ENCODE peak calls at places on chromosomes 4 and X, in four cellular contexts. W, G, C and T are unnamed samples. For H3K4me1, the result is how much of the 10 kb centered on the place peaks cover.

GRCh38 chr4:164997941-164998340 is 20.5 kb upstream of the TRIM61 start:
- DNase-seq in C (no peak), G (no peak), W (no peak), T (no peak)

GRCh38 chrX:29555465-29556091 is 659.8 kb upstream of the MAGEB2 start:
- DNase-seq in C (no peak), W (peak), G (no peak), T (no peak)

GRCh38 chr4:142846105-142846728 is at the start of gene INPP4B:
- DNase-seq in G (no peak), C (peak), W (no peak), T (peak)

GRCh38 chr4:151276787-151277557 is at the start of gene PRSS48:
- DNase-seq in G (peak), W (peak), C (peak), T (peak)

GRCh38 chr4:89410687-89411086 is 103.1 kb upstream of the GPRIN3 start:
- DNase-seq in W (no peak), C (no peak), G (no peak), T (peak)

GRCh38 chrX:139446832-139447231 is 83.7 kb upstream of the F9 start:
- DNase-seq in G (no peak), C (no peak), W (no peak), T (no peak)

GRCh38 chr4:41852229-41852628 is 83.0 kb upstream of the TMEM33 start:
- DNase-seq in C (peak), W (no peak), G (no peak), T (no peak)

GRCh38 chr4:107183155-107183774 is 147.2 kb upstream of the DKK2 start:
- DNase-seq in G (peak), C (peak), W (peak), T (peak)

GRCh38 chrX:74383611-74384010 is 37.7 kb upstream of the SLC16A2 start:
- DNase-seq in G (no peak), C (peak), W (peak), T (peak)

GRCh38 chr4:139903845-139904244 is 238.2 kb downstream of the MGST2 start:
- DNase-seq in C (no peak), G (no peak), W (no peak), T (no peak)

GRCh38 chrX:151973851-151974335 is 583 bp downstream of the GABRE start:
- DNase-seq in W (no peak), G (peak), C (no peak), T (no peak)

GRCh38 chr4:148064451-148064850 is 332.6 kb downstream of the ARHGAP10 start:
- DNase-seq in W (no peak), C (no peak), G (no peak), T (no peak)

GRCh38 chr4:47926667-47927258 is 12.4 kb upstream of the NFXL1 start:
- DNase-seq in G (peak), C (peak), W (peak), T (peak)

DNA sequence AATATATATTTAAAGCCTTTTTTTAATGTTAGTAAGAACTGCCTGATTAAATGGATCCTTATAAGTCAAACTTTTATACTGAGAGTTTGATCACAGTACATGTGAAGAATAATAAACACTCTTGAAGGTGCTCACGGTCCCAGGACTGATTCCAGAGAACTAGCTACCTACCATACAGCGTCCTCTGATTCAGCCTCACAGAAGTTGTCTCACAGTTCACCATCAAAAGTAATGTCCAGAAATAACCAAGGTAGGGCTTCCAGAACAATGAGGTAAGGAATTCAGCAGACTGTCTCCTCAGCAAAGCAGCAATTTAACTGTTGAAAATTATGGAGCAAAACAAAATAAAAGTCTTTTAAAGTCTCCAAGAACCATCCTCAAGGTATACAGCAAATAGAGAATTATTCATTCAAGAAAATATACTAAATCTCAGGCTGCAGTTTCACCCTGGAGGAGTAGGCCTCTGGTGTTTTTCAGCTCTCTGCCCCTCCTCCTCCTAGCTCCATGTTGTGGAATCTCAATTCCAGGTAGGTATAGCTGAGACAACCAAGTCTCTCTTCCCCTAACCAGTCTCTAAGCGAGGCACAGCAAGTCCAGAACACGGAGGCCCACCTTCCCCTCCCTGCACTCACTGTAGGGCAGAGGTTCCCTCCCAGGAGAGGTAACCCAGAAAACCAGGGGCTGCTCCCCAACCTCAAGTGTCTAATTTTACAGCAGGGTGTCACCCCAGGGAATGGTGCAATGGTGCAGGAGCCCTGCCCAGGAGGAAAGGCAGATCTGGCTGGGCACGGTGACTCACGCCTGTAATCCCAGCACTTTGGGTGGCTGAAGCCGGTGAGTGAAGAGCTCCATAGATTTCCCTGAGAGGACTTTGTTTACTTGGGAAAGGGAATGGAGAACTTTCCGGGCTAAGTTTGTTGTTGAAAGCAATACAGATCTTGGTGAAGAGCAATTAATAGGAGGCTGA is 28.6 kb downstream of the FAM241A start:
- DNase-seq in G (no peak), W (no peak), C (peak), T (no peak)
- H3K4me1 ChIP-seq in G (under half), W (half or more), C (under half), T (under half)

DNA sequence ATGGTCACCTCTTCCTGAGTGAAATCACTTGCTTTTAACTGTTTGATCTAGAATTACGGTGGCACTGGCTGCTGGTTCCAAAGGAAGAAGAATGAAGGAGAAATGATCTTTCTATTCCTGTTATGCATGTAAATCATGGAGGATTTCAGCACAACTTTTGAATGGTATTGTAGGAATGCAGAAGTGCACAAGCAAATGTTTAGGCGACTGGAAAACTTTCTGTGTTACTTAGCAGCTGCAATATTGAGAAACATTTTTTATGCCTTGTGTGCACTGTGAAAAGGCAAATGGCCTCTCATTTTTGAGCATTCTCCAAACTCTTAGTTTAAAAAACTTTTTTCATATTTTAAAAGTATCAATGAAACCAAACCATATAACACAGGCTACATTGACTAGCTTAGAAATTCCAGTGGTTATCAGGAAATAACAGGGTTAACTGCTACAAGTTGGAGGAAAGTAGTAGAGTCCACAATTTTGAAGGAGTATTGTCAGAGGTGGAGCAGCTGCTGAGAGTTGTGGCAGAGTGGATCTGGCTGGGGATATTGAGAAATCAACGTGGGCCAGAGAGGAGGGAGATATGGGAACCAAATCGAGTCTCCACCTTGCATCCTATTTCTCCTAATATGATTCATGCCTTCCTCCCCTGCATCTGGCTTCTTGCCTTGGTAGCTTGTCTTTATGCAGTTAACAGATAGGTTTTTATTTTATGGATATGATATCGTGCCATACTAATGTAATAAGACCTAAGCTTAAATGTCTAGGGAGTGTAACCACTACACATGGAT is 32.0 kb upstream of the FHL1 start:
- DNase-seq in W (no peak), G (no peak), C (peak), T (no peak)
- H3K4me2 ChIP-seq in W (no peak), G (no peak), C (no peak), T (no peak)

DNA sequence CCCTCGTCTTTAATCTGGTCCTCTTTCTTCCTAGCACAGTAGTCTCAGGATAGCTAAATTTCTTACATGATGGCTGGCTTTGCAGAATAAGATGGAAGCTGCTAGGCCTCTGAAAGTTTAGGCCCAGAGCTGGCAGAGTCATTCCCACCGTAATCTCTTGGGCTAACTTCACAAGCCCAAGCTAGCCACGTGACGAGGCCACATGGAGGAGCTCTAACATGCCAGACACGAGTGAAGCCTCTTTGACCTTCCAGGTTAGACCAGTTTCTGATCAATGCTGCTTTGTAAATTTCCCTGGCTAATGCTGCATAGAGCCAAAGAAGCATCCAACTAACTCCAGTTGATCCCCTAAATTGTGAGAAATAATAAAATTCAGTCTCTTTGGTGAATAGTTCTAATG is 9.5 kb upstream of the CENPE start:
- DNase-seq in W (no peak), G (no peak), C (peak), T (peak)
- TF ChIP-seq CTCF in W (peak), G (peak), C (peak), T (peak)

GRCh38 chr4:184286346-184286745 is 68.7 kb upstream of the ENPP6 start:
- DNase-seq in C (no peak), G (no peak), W (no peak), T (no peak)

GRCh38 chr4:184284336-184284690 is 66.6 kb upstream of the ENPP6 start:
- DNase-seq in W (peak), G (peak), C (no peak), T (no peak)

GRCh38 chr4:184283659-184284335 is 66.1 kb upstream of the ENPP6 start:
- DNase-seq in C (no peak), G (peak), W (peak), T (no peak)

GRCh38 chr4:184282895-184283654 is 65.4 kb upstream of the ENPP6 start:
- DNase-seq in W (peak), G (no peak), C (no peak), T (no peak)

DNA sequence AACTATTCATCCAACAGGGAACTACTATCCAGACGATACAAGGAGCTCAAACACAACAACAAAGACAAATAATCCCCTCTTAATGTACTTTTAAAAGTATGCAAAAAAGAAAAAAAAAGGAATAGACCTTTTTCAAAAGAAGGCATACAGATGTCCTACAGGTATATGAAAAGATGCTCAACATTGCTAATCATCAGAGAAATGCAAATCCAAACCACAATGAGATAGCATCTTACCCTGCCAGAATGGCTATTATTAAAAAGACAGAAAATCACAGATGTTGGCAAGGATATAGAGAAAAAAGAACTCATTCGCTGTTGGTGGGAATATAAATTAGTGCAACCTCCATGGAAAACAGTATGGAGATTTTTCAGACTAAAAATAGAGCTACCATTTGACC is 67.1 kb upstream of the ENPP6 start:
- DNase-seq in C (no peak), G (no peak), W (peak), T (no peak)
- H3K4me1 ChIP-seq in C (under half), G (under half), W (half or more), T (under half)

DNA sequence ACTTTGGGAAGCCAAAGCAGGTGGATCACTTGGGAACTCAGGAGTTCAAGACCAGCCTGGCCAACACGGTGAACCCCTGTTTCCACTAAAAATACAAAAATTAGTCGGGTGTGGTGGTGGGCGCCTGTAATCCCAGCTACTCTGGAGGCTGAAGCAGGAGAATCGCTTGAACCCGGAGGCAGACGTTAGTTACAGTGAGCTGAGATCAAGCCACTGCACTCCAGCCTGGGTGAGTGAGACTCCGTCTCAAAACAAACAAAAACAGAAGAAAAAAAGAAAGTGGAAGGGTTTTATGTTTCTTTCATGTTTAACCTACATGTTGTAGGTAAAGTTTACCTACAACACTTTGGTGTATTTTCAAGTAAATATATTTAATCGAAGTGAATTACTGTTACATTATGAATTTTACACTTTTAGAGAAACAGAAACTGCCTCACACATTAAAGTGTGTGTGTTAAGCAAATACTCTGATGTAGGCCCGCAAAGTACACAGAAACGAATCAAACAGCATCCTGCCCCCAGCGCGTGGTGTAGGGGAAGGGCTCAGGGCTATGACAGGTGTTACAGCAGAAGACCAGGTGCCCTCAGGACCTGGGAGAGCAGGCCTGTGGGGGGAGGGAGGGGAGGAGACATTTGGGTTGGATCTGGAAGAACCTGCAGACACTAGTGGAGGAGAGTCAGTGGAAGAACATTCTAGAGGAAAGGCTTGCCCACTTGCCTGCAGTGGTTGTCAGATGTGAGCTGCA is 39.0 kb downstream of the PTTG2 start:
- DNase-seq in C (no peak), G (no peak), W (peak), T (no peak)
- H3K4me2 ChIP-seq in C (no peak), G (no peak), W (peak), T (no peak)

GRCh38 chr4:153434190-153434589 is 32.0 kb upstream of the TMEM131L start:
- DNase-seq in C (no peak), G (no peak), W (peak), T (no peak)

GRCh38 chr4:153438916-153439756 is 27.0 kb upstream of the TMEM131L start:
- DNase-seq in C (no peak), G (no peak), W (peak), T (no peak)

GRCh38 chr4:153440475-153440874 is 25.7 kb upstream of the TMEM131L start:
- DNase-seq in C (no peak), W (peak), G (no peak), T (no peak)

GRCh38 chr4:153439831-153440230 is 26.3 kb upstream of the TMEM131L start:
- DNase-seq in G (no peak), W (peak), C (no peak), T (no peak)
- TF ChIP-seq CTCF in G (no peak), W (peak), C (no peak), T (no peak)

GRCh38 chr4:77002321-77002720 is 52.8 kb downstream of the SEPTIN11 start:
- DNase-seq in W (no peak), C (no peak), G (no peak), T (no peak)
- H3K4me1 ChIP-seq in W (under half), C (under half), G (under half), T (under half)

GRCh38 chr4:183287309-183287659 is 32.8 kb downstream of the CLDN22 start:
- DNase-seq in G (no peak), C (no peak), W (no peak), T (no peak)
- H3K4me2 ChIP-seq in G (no peak), C (no peak), W (no peak), T (no peak)

DNA sequence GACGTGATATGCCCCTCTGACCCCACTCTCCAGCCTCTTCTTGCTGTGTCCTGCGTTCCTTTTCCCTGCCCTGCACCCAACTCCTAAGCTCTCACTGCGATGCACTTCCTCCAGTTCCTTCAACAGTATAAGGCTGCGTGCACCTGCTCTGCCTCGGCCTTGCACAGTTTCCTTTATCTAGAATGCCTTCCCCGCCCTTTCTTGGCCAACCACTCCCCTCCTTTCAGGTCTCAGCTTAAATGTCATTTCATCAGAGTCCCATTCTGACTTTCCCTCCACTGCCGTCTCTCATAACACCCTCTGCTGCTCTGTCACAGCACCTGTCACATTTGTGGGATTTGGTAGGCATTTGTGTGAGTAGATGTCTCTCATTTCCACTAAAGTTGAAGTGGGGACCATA is 58.4 kb upstream of the NEIL3 start:
- DNase-seq in W (no peak), G (no peak), C (no peak), T (no peak)
- TF ChIP-seq CTCF in W (no peak), G (no peak), C (no peak), T (no peak)

GRCh38 chr4:8510191-8510590 is 69.6 kb downstream of the TRMT44 start:
- DNase-seq in W (no peak), C (no peak), G (no peak), T (no peak)
- H3K4me1 ChIP-seq in W (under half), C (under half), G (under half), T (under half)